ENCODE peak calls at places on chromosome 3, in five cellular contexts. N is stimulated activated CD4-positive, alpha-beta T cell treated with anti-CD3 and anti-CD28 coated beads, Interleukin-4, amount 100 ng/mL, for 1 hour; X is activated CD8-positive, alpha-beta memory T cell treated with anti-CD3 and anti-CD28 coated beads for 24 hours; O is GM03348; B is breast epithelium. P is an unnamed sample.

GRCh38 chr3:44721231-44722102 is 8.0 kb upstream of the ZNF501 start:
- DNase-seq in N (no peak), X (no peak), O (no peak), B (no peak), P (no peak)

GRCh38 chr3:193987186-193987585 is 148.8 kb upstream of the HES1 start:
- DNase-seq in N (no peak), X (no peak), O (peak), B (no peak), P (no peak)

GRCh38 chr3:138974467-138974866 is 27.4 kb downstream of the FOXL2NB start:
- DNase-seq in N (no peak), X (no peak), O (no peak), B (no peak), P (no peak)

GRCh38 chr3:147419062-147419701 is 10.0 kb downstream of the ZIC1 start:
- DNase-seq in N (no peak), X (no peak), O (peak), B (no peak), P (no peak)

GRCh38 chr3:155785662-155786295 is 20.3 kb downstream of the C3orf33 start:
- DNase-seq in N (no peak), X (no peak), O (no peak), B (no peak), P (no peak)

GRCh38 chr3:113431811-113432210 is 9.5 kb downstream of the CFAP44 start:
- DNase-seq in N (no peak), X (no peak), O (peak), B (no peak), P (no peak)

GRCh38 chr3:109018828-109019227 is 65.1 kb upstream of the GUCA1C start:
- DNase-seq in N (no peak), X (no peak), O (peak), B (no peak), P (no peak)

GRCh38 chr3:155983834-155984474 is 113.5 kb downstream of the GMPS start:
- DNase-seq in N (no peak), X (no peak), O (no peak), B (no peak), P (no peak)

GRCh38 chr3:168973206-168973605 is 690.3 kb downstream of the MECOM start:
- DNase-seq in N (no peak), X (no peak), O (no peak), B (no peak), P (no peak)

P was measured in left lung.